ENCODE peak calls at places on chromosomes 2 and 18, in four cellular contexts. R, U, M and S are unnamed samples.

GRCh38 chr2:238187618-238188548 is 15.6 kb downstream of the ILKAP start:
- DNase-seq in U (no peak), R (no peak), M (no peak), S (no peak)

GRCh38 chr2:129396980-129397599 is 582.4 kb upstream of the RAB6C start:
- DNase-seq in M (no peak), R (peak), U (no peak), S (no peak)

GRCh38 chr2:25844089-25844488 is 34.2 kb downstream of the ASXL2 start:
- DNase-seq in U (no peak), M (no peak), R (peak), S (peak)

GRCh38 chr2:70192516-70192915 is 1.7 kb upstream of the C2orf42 start:
- DNase-seq in M (no peak), R (no peak), U (no peak), S (no peak)

GRCh38 chr2:51624995-51625394 is 593.1 kb upstream of the NRXN1 start:
- DNase-seq in U (no peak), M (no peak), R (peak), S (no peak)

GRCh38 chr2:134232868-134233732 is 20.8 kb upstream of the MGAT5 start:
- DNase-seq in U (no peak), R (peak), M (no peak), S (peak)

GRCh38 chr2:73281244-73281643 is 3.0 kb downstream of the FBXO41 start:
- DNase-seq in U (no peak), R (no peak), M (no peak), S (no peak)

GRCh38 chr2:47520825-47521665 is 118.1 kb downstream of the MSH2 start:
- DNase-seq in R (peak), U (peak), M (peak), S (peak)

GRCh38 chr2:11128258-11128951 is 26.9 kb upstream of the SLC66A3 start:
- DNase-seq in M (no peak), U (no peak), R (peak), S (peak)

GRCh38 chr2:20590704-20591515 is 60.0 kb downstream of the HS1BP3 start:
- DNase-seq in R (no peak), U (peak), M (no peak), S (no peak)

GRCh38 chr2:128324897-128325410 is 6.3 kb upstream of the HS6ST1 start:
- DNase-seq in R (no peak), M (no peak), U (no peak), S (no peak)

GRCh38 chr2:135820003-135820618 is 16.9 kb downstream of the LCT start:
- DNase-seq in U (no peak), M (peak), R (peak), S (no peak)

GRCh38 chr2:17538022-17538843 is 2.3 kb upstream of the VSNL1 start:
- DNase-seq in U (peak), R (peak), M (no peak), S (no peak)

GRCh38 chr2:181586569-181587076 is 70.3 kb downstream of the CERKL start:
- DNase-seq in R (no peak), U (no peak), M (no peak), S (no peak)

GRCh38 chr2:153403937-153404336 is 74.6 kb downstream of the RPRM start:
- DNase-seq in R (no peak), U (no peak), M (no peak), S (no peak)

GRCh38 chr18:70288851-70289328 is at the start of gene SOCS6:
- DNase-seq in R (no peak), M (no peak), U (peak), S (peak)

GRCh38 chr2:71277536-71278103 is 50.7 kb upstream of the PAIP2B start:
- DNase-seq in M (no peak), R (peak), U (peak), S (no peak)

GRCh38 chr2:50344509-50345106 is 687.3 kb downstream of the NRXN1 start:
- DNase-seq in M (no peak), R (no peak), U (no peak), S (no peak)

GRCh38 chr2:70132244-70133126 is 45.2 kb downstream of the PCBP1 start:
- DNase-seq in M (peak), U (peak), R (peak), S (no peak)

GRCh38 chr18:31648966-31649429 is 35.4 kb downstream of the B4GALT6 start:
- DNase-seq in M (no peak), U (no peak), R (peak), S (peak)

GRCh38 chr2:160474319-160474645 is 19.3 kb downstream of the RBMS1 start:
- DNase-seq in U (no peak), R (no peak), M (no peak), S (no peak)

GRCh38 chr2:219615894-219616293 is 11.5 kb upstream of the SLC4A3 start:
- DNase-seq in U (no peak), M (no peak), R (no peak), S (no peak)

GRCh38 chr2:157858846-157859245 is 17.3 kb downstream of the ACVR1 start:
- DNase-seq in M (no peak), U (no peak), R (no peak), S (no peak)

GRCh38 chr2:48315847-48316194 is 214.1 kb upstream of the STON1 start:
- DNase-seq in U (peak), R (peak), M (peak), S (no peak)

GRCh38 chr2:74017181-74017580 is 32.5 kb downstream of the TET3 start:
- DNase-seq in U (no peak), R (no peak), M (no peak), S (no peak)

GRCh38 chr2:176175729-176176074 is 12.8 kb upstream of the HOXD1 start:
- DNase-seq in U (no peak), M (no peak), R (no peak), S (no peak)

GRCh38 chr2:108974674-108975073 is 14.3 kb downstream of the EDAR start:
- DNase-seq in R (no peak), M (no peak), U (no peak), S (no peak)